ENCODE peak calls at places on chromosomes 6 and 20, in seven cellular contexts. P, Q, G, Z, O, V and M are unnamed samples.

GRCh38 chr6:46926481-46926880 is 4.7 kb upstream of the ADGRF5 start:
- DNase-seq in Z (no peak), P (no peak), V (no peak), Q (peak), O (no peak), G (no peak), M (peak)

GRCh38 chr20:35618372-35619131 is 2.9 kb downstream of the SPAG4 start:
- DNase-seq in V (peak), P (peak), G (peak), Z (no peak), Q (peak), O (no peak), M (peak)

GRCh38 chr20:3398681-3399252 is 8.7 kb downstream of the DNAAF9 start:
- DNase-seq in Q (peak), O (no peak), P (peak), V (no peak), G (no peak), Z (no peak), M (no peak)

GRCh38 chr6:137261393-137262154 is 42.4 kb upstream of the IFNGR1 start:
- DNase-seq in O (no peak), Q (peak), P (peak), G (no peak), V (no peak), Z (no peak), M (no peak)

GRCh38 chr6:142014515-142014914 is 118.2 kb upstream of the GJE1 start:
- DNase-seq in G (no peak), O (no peak), Z (no peak), P (peak), Q (peak), V (no peak), M (peak)

GRCh38 chr20:24106801-24107158 is 118.2 kb upstream of the GGTLC1 start:
- DNase-seq in G (no peak), Q (no peak), O (no peak), P (no peak), Z (no peak), V (no peak), M (no peak)

GRCh38 chr6:1893470-1894130 is 283.9 kb downstream of the FOXC1 start:
- DNase-seq in V (no peak), P (no peak), O (peak), Q (no peak), G (no peak), Z (no peak), M (no peak)

GRCh38 chr6:21665436-21666199 is 72.1 kb downstream of the SOX4 start:
- DNase-seq in O (peak), P (no peak), G (peak), Q (no peak), Z (peak), V (peak), M (no peak)

GRCh38 chr6:39824030-39824926 is 32.1 kb downstream of the DAAM2 start:
- DNase-seq in G (peak), O (peak), P (no peak), Z (no peak), Q (no peak), V (no peak), M (no peak)

GRCh38 chr20:52859156-52859887 is 112.8 kb upstream of the TSHZ2 start:
- DNase-seq in Z (no peak), G (peak), P (peak), O (peak), V (no peak), Q (no peak), M (no peak)

GRCh38 chr6:34527751-34528670 is 28.1 kb downstream of the SPDEF start:
- DNase-seq in V (no peak), O (peak), G (no peak), Q (no peak), P (no peak), Z (no peak), M (no peak)

GRCh38 chr6:13261464-13261994 is 66.8 kb downstream of the TBC1D7 start:
- DNase-seq in G (no peak), O (no peak), Q (no peak), P (no peak), V (no peak), Z (no peak), M (no peak)

GRCh38 chr6:34912715-34913464 is 23.8 kb downstream of the ANKS1A start:
- DNase-seq in O (no peak), V (no peak), G (no peak), Q (peak), P (peak), Z (no peak), M (no peak)

GRCh38 chr20:37734228-37734980 is 40.6 kb downstream of the CTNNBL1 start:
- DNase-seq in P (peak), V (no peak), Z (no peak), Q (peak), G (no peak), O (no peak), M (no peak)

GRCh38 chr20:10253750-10254149 is 35.1 kb downstream of the SNAP25 start:
- DNase-seq in V (no peak), P (no peak), O (no peak), G (no peak), Q (no peak), Z (no peak), M (no peak)

GRCh38 chr20:20341371-20341770 is 26.5 kb upstream of the INSM1 start:
- DNase-seq in V (no peak), Q (no peak), O (no peak), P (no peak), Z (no peak), G (no peak), M (no peak)

GRCh38 chr6:158131926-158132325 is 36.1 kb downstream of the SERAC1 start:
- DNase-seq in O (peak), V (no peak), Z (no peak), G (no peak), Q (peak), P (peak), M (peak)

GRCh38 chr6:73264446-73264845 is 1.4 kb upstream of the KHDC1 start:
- DNase-seq in P (no peak), G (no peak), O (no peak), Z (no peak), Q (no peak), V (no peak), M (peak)

GRCh38 chr6:79570802-79571367 is 33.7 kb upstream of the LCA5 start:
- DNase-seq in Q (peak), G (no peak), V (no peak), O (no peak), Z (no peak), P (peak), M (no peak)

GRCh38 chr6:128899651-128900050 is 16.7 kb downstream of the LAMA2 start:
- DNase-seq in G (no peak), V (no peak), Z (no peak), Q (peak), P (peak), O (no peak), M (no peak)

GRCh38 chr20:47204008-47204745 is 152.3 kb downstream of the ZMYND8 start:
- DNase-seq in P (peak), Q (peak), Z (no peak), O (peak), G (no peak), V (no peak), M (peak)

GRCh38 chr6:167972193-167972592 is 25.3 kb upstream of the KIF25 start:
- DNase-seq in Z (no peak), O (no peak), Q (no peak), G (no peak), V (no peak), P (no peak), M (no peak)

GRCh38 chr6:24930386-24930785 is 5.4 kb downstream of the RIPOR2 start:
- DNase-seq in G (no peak), P (peak), O (no peak), Q (peak), V (no peak), Z (no peak), M (no peak)

GRCh38 chr6:39681566-39682250 is 43.5 kb downstream of the KIF6 start:
- DNase-seq in G (no peak), Q (peak), P (no peak), O (no peak), V (no peak), Z (no peak), M (peak)

GRCh38 chr6:125940691-125941090 is 15.9 kb upstream of the HINT3 start:
- DNase-seq in O (no peak), Z (no peak), P (no peak), G (no peak), Q (peak), V (no peak), M (peak)

GRCh38 chr6:150177260-150178246 is 34.7 kb downstream of the PPP1R14C start:
- DNase-seq in Z (no peak), Q (peak), P (peak), O (peak), G (no peak), V (no peak), M (no peak)

GRCh38 chr6:14945461-14946210 is 300.2 kb upstream of the JARID2 start:
- DNase-seq in P (no peak), O (no peak), V (no peak), Q (no peak), G (no peak), Z (no peak), M (no peak)

GRCh38 chr6:127102299-127102698 is 16.2 kb upstream of the RSPO3 start:
- DNase-seq in O (peak), G (no peak), V (no peak), Q (peak), Z (no peak), P (peak), M (peak)

GRCh38 chr6:84897874-84898635 is 133.7 kb upstream of the TBX18 start:
- DNase-seq in Q (peak), G (no peak), Z (no peak), V (no peak), O (peak), P (peak), M (no peak)

GRCh38 chr6:47724300-47724699 is 25.9 kb downstream of the ADGRF4 start:
- DNase-seq in Q (no peak), G (no peak), P (no peak), Z (no peak), O (no peak), V (no peak), M (peak)

GRCh38 chr6:111743859-111744692 is 129.2 kb downstream of the FYN start:
- DNase-seq in G (no peak), P (no peak), Q (peak), O (no peak), Z (no peak), V (peak), M (no peak)

GRCh38 chr6:110352603-110353303 is 5.4 kb downstream of the METTL24 start:
- DNase-seq in P (peak), Z (no peak), Q (peak), V (no peak), G (no peak), O (no peak), M (no peak)

GRCh38 chr20:4550740-4551139 is 171.0 kb upstream of the PRND start:
- DNase-seq in G (no peak), Q (peak), V (no peak), Z (no peak), P (no peak), O (no peak), M (no peak)

GRCh38 chr6:154613137-154613676 is 102.7 kb upstream of the CNKSR3 start:
- DNase-seq in O (no peak), G (no peak), P (peak), V (no peak), Z (no peak), Q (peak), M (peak)

GRCh38 chr20:23603321-23603720 is 2.4 kb downstream of the CST9 start:
- DNase-seq in O (no peak), G (no peak), P (no peak), Z (no peak), Q (no peak), V (peak), M (no peak)

GRCh38 chr6:100173211-100173610 is 179.2 kb upstream of the MCHR2 start:
- DNase-seq in G (no peak), O (no peak), P (no peak), Q (no peak), V (no peak), Z (no peak), M (no peak)
- H3K4ac ChIP-seq in G (no peak), O (no peak), P (no peak), Q (no peak), V (no peak), Z (no peak), M (no peak)

GRCh38 chr6:68727699-68728098 is 92.6 kb downstream of the ADGRB3 start:
- DNase-seq in G (no peak), P (no peak), V (no peak), Z (no peak), Q (no peak), O (no peak), M (no peak)
- H3K4ac ChIP-seq in G (no peak), P (no peak), V (no peak), Z (no peak), Q (no peak), O (no peak), M (no peak)

DNA sequence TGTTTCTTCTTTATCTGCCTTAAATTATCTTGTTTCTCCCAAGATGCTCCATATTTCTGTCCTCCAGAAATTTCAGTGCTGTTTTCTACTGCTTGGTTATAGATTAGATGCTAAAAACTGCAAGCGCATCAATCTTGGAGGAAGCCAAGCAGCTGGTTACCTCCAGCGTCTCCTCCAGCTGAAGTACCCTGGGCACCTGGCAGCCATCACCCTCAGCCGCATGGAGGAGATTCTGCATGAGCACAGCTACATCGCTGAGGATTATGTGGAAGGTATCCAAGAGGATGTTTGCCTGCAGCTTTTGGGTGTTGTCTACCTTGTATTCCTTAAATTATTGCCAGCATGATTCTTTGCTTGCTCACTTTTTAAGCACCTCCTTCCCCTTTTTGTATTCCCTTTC is 3.8 kb downstream of the ACTR5 start:
- DNase-seq in G (no peak), P (no peak), Z (no peak), Q (no peak), V (no peak), O (no peak), M (no peak)
- H3K4ac ChIP-seq in G (no peak), P (no peak), Z (no peak), Q (no peak), V (no peak), O (no peak), M (no peak)

DNA sequence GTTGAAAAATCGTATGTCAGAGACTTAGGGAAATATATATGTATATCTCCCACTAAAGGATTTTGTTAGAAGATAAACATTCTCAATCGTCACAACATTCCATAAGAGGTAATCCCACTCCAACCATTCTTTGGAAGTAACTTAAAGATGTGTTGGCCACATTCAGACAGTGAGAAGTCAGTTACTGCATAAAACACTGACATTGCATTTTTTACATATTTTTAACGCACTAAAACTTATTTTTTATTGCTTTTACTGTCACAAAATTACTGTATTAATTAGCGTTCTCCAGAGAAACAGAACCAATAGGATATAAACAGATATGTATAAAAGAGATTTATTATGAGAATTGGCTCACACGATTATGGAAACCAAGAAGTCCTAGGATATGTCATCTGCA is 74.3 kb upstream of the VGLL2 start:
- DNase-seq in G (no peak), V (no peak), Z (no peak), O (no peak), P (no peak), Q (no peak), M (no peak)
- H3K4ac ChIP-seq in G (no peak), V (no peak), Z (no peak), O (no peak), P (no peak), Q (no peak), M (no peak)

GRCh38 chr6:10194816-10195639 is 219.8 kb downstream of the TFAP2A start:
- DNase-seq in G (no peak), Z (no peak), P (no peak), V (no peak), Q (no peak), O (no peak), M (no peak)

GRCh38 chr6:10193321-10193720 is 221.6 kb downstream of the TFAP2A start:
- DNase-seq in P (no peak), Z (no peak), Q (no peak), O (no peak), G (no peak), V (no peak), M (no peak)

GRCh38 chr6:10196090-10196489 is 218.8 kb downstream of the TFAP2A start:
- DNase-seq in Z (no peak), G (no peak), Q (no peak), V (no peak), P (no peak), O (no peak), M (no peak)
- H3K4ac ChIP-seq in Z (no peak), G (no peak), Q (no peak), V (no peak), P (no peak), O (no peak), M (no peak)

GRCh38 chr6:132524639-132525038 is 11.7 kb upstream of the STX7 start:
- DNase-seq in O (no peak), G (no peak), Z (no peak), P (no peak), V (no peak), Q (no peak), M (no peak)

GRCh38 chr6:132525866-132526265 is 12.2 kb upstream of the TAAR9 start:
- DNase-seq in V (no peak), P (no peak), O (peak), G (no peak), Q (no peak), Z (peak), M (no peak)

GRCh38 chr6:132527791-132528190 is 10.3 kb upstream of the TAAR9 start:
- DNase-seq in G (no peak), P (peak), Q (peak), Z (no peak), V (no peak), O (no peak), M (no peak)

GRCh38 chr6:132530293-132530974 is 7.6 kb upstream of the TAAR9 start:
- DNase-seq in Q (peak), V (peak), G (peak), P (peak), O (peak), Z (peak), M (peak)

DNA sequence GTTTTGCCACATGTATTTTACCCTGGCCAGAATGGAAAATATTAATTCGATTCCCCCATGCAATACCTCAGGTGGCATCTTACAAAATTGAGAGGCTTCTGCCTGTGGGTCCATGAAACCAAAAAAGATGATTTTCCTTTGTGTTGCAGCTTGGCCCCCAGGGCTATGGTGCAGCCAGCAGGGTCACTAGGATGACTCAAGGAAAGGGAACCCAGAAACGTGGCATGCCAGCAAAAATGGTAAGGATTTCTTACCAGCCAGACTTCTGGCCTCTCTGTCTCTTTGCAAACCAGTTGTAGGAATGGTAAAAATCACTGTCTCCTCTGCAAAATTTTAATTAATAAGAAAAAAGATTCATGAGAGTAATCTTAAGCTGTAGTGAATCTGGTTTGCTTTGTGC is 11.6 kb upstream of the TAAR9 start:
- DNase-seq in G (no peak), Q (no peak), O (no peak), V (no peak), P (no peak), Z (no peak), M (no peak)
- H3K4ac ChIP-seq in G (no peak), Q (no peak), O (no peak), V (no peak), P (no peak), Z (no peak), M (no peak)

GRCh38 chr20:49406666-49407065 is 75.8 kb downstream of the KCNB1 start:
- DNase-seq in Q (no peak), P (no peak), V (no peak), Z (no peak), O (no peak), G (no peak), M (no peak)
- H3K4ac ChIP-seq in Q (no peak), P (no peak), V (no peak), Z (no peak), O (no peak), G (no peak), M (no peak)

GRCh38 chr20:13412806-13413445 is 191.9 kb downstream of the ISM1 start:
- DNase-seq in Q (peak), V (no peak), G (no peak), P (no peak), Z (no peak), O (peak), M (peak)
- H3K4ac ChIP-seq in Q (no peak), V (no peak), G (no peak), P (no peak), Z (no peak), O (no peak), M (no peak)